ENCODE peak calls at places on chromosomes 6 and 20, in six cellular contexts. S, E, C, P, L and Z are unnamed samples.

GRCh38 chr6:161644521-161644920 is 370.7 kb upstream of the AGPAT4 start:
- DNase-seq in S (no peak), E (no peak), C (no peak), P (no peak), L (no peak), Z (no peak)

GRCh38 chr20:24478584-24478983 is 9.2 kb downstream of the SYNDIG1 start:
- DNase-seq in S (no peak), E (no peak), C (no peak), P (no peak), L (no peak), Z (peak; percentile 53)

GRCh38 chr6:71190809-71191208 is 97.8 kb upstream of the OGFRL1 start:
- DNase-seq in S (peak; percentile 52), E (no peak), C (no peak), P (peak; percentile 52), L (no peak), Z (no peak)

GRCh38 chr20:32439132-32439829 is 81.2 kb downstream of the ASXL1 start:
- DNase-seq in S (peak; percentile 92), E (no peak), C (no peak), P (peak; percentile 79), L (no peak), Z (no peak)

GRCh38 chr6:88869263-88870023 is 94.0 kb downstream of the RNGTT start:
- DNase-seq in S (peak; percentile 80), E (no peak), C (no peak), P (peak; percentile 62), L (no peak), Z (no peak)

GRCh38 chr6:109164331-109164730 is 69.0 kb downstream of the CEP57L1 start:
- DNase-seq in S (no peak), E (no peak), C (no peak), P (no peak), L (no peak), Z (no peak)

GRCh38 chr6:44569931-44570385 is 182.5 kb downstream of the CDC5L start:
- DNase-seq in S (peak; percentile 7), E (no peak), C (no peak), P (no peak), L (no peak), Z (peak; percentile 28)

GRCh38 chr20:1858859-1859258 is 36.3 kb upstream of the SIRPA start:
- DNase-seq in S (peak; percentile 25), E (no peak), C (no peak), P (peak; percentile 33), L (no peak), Z (no peak)

GRCh38 chr20:44532248-44532980 is 10.5 kb upstream of the SERINC3 start:
- DNase-seq in S (no peak), E (no peak), C (no peak), P (no peak), L (no peak), Z (no peak)

GRCh38 chr6:75117701-75118100 is 88.2 kb downstream of the COL12A1 start:
- DNase-seq in S (peak; percentile 59), E (no peak), C (no peak), P (no peak), L (no peak), Z (no peak)

GRCh38 chr20:1324598-1325172 is 4.3 kb downstream of the SDCBP2 start:
- DNase-seq in S (peak; percentile 91), E (no peak), C (peak; percentile 19), P (peak; percentile 93), L (peak; percentile 17), Z (no peak)

GRCh38 chr6:135094403-135094821 is 39.8 kb upstream of the HBS1L start:
- DNase-seq in S (peak; percentile 14), E (no peak), C (no peak), P (no peak), L (no peak), Z (no peak)

GRCh38 chr6:113936093-113936934 is 34.6 kb downstream of the HDAC2 start:
- DNase-seq in S (peak; percentile 70), E (peak; percentile 37), C (no peak), P (peak; percentile 69), L (peak; percentile 38), Z (peak; percentile 68)

GRCh38 chr6:45741437-45742166 is 274.1 kb downstream of the CLIC5 start:
- DNase-seq in S (peak; percentile 44), E (no peak), C (no peak), P (no peak), L (no peak), Z (no peak)

GRCh38 chr6:32967151-32968091 is 973 bp upstream of the BRD2 start:
- DNase-seq in S (peak; percentile 49), E (no peak), C (peak; percentile 44), P (peak; percentile 67), L (no peak), Z (peak; percentile 94)

GRCh38 chr20:53154540-53154939 is 182.4 kb downstream of the TSHZ2 start:
- DNase-seq in S (no peak), E (no peak), C (no peak), P (peak; percentile 45), L (peak; percentile 6), Z (no peak)

GRCh38 chr20:4135385-4136077 is 120.2 kb upstream of the RNF24 start:
- DNase-seq in S (peak; percentile 99), E (no peak), C (no peak), P (peak; percentile 100), L (peak; percentile 82), Z (peak; percentile 97)

DNA sequence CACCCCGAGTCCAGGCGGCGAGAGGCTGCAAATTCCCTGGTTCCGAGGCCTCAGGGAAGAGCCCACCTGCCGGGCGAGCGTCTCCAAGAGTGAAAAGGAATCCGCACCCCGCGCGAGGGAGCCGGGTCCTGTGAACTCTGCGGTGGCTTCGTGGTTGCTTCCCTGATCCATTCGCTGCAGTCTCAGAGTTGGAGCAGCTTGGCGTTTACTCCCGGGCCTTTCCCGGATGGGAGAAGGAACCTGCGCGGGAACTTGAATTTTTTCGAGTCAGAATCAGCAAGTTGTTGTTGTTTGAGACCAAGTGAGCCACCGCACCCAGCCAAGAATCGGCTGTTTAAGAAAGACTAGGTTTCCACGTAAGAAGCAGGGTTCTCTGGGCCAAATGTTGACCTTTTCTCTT is 12.8 kb downstream of the PRSS16 start:
- DNase-seq in S (no peak), E (no peak), C (no peak), P (no peak), L (peak; percentile 23), Z (peak; percentile 76)
- H3K4me3 ChIP-seq in S (no peak overlapping the region), E (no peak overlapping the region), C (peak overlapping the region; percentile 59), P (no peak overlapping the region), L (no peak overlapping the region), Z (peak overlapping the region; percentile 44)

GRCh38 chr6:140436023-140436811 is 1061.8 kb upstream of the CITED2 start:
- DNase-seq in S (peak; percentile 67), E (peak; percentile 29), C (no peak), P (peak; percentile 71), L (peak; percentile 55), Z (peak; percentile 95)

GRCh38 chr6:140437619-140438345 is 1063.3 kb upstream of the CITED2 start:
- DNase-seq in S (peak; percentile 4), E (no peak), C (no peak), P (peak; percentile 26), L (no peak), Z (no peak)

GRCh38 chr6:140441256-140441655 is 1066.8 kb upstream of the CITED2 start:
- DNase-seq in S (peak; percentile 63), E (peak; percentile 48), C (peak; percentile 52), P (peak; percentile 83), L (peak; percentile 66), Z (peak; percentile 90)

GRCh38 chr6:140440223-140440810 is 1065.9 kb upstream of the CITED2 start:
- DNase-seq in S (no peak), E (no peak), C (no peak), P (no peak), L (no peak), Z (no peak)

GRCh38 chr6:140438346-140438735 is 1063.9 kb upstream of the CITED2 start:
- DNase-seq in S (peak; percentile 29), E (no peak), C (no peak), P (no peak), L (no peak), Z (no peak)
- H2AK5ac ChIP-seq in S (no peak overlapping the region), E (no peak overlapping the region), C (no peak overlapping the region), P (peak overlapping the region; percentile 40), L (no peak overlapping the region), Z (no peak overlapping the region)

DNA sequence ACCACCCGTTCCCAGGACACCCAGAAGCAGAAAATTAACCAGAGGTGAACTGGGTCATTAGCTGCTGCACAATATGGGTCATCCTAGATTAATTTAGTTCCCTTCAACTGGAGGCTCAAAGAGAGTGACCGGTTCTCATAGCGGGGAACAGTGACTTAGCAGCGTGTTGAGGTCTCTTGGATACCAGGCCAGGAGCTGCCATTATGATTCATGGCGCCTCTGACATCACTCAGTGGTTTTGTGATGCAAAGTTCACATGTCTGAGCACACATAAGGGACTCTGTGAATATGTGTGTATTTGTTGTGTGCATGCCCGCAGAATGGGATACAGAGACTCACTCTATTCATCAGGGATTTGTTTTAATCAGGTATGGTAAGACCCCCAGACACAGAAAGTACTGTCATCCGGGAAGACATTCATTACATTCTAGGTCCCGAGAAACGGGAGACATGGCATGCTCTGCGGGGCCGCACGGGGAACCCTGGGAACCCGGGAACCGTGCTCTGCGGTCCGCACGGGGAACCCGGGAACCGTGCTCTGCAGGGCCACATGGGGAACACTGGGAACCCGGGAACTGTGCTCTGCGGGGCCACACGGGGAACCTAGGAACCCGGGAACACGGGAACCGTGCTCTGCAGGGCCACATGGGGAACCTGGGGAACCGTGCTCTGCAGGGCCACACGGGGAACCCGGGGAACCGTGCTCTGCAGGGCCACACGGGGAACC is 165.4 kb upstream of the SULF2 start:
- DNase-seq in S (no peak), E (no peak), C (no peak), P (peak; percentile 52), L (no peak), Z (no peak)
- H3K4me3 ChIP-seq in S (no peak overlapping the region), E (no peak overlapping the region), C (no peak overlapping the region), P (no peak overlapping the region), L (no peak overlapping the region), Z (no peak overlapping the region)

DNA sequence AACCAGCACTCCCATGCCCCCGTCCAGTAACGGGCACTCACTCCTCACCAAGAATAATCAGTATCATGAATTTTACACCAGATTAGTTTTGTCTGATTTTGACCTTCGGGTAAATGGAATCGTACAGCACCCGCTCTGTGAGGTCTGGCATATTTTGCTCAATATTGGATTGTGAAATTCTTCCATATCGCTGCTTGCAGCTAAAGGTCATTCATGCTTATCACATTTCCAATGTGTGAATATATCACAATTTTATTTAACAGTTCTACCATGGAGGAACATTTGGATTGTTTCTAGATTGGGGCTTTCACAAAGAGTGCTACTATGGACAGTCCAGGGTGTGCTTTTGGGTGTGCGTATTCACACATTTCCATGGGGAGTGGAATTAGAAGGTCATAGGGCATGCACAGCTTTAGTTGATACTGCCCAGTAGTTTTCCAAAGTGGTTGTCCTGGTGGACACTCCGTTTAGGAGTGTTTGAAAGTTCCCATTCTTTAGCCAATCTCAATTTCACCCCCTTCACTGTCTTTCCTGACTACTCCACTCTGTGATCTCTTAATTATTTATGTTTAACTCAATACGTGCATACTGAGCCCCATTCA is 86.6 kb downstream of the ISM1 start:
- DNase-seq in S (no peak), E (no peak), C (no peak), P (no peak), L (no peak), Z (no peak)
- H2AK5ac ChIP-seq in S (no peak overlapping the region), E (no peak overlapping the region), C (no peak overlapping the region), P (no peak overlapping the region), L (no peak overlapping the region), Z (no peak overlapping the region)